ENCODE peak calls at places on chromosomes 3 and 15, in seven cellular contexts. K is body of pancreas, O is BJ, Q is foreskin fibroblast, D is dorsolateral prefrontal cortex, C is OCI-LY7, Y is GM23248. E is an unnamed sample.

GRCh38 chr3:52068055-52068704 is 11.8 kb upstream of the DUSP7 start:
- DNase-seq in K (no peak), O (peak), Q (peak), D (no peak), C (no peak), Y (no peak), E (no peak)

GRCh38 chr15:88939486-88939806 is 26.3 kb upstream of the MFGE8 start:
- DNase-seq in K (no peak), O (no peak), Q (no peak), D (no peak), C (no peak), Y (no peak), E (no peak)

GRCh38 chr3:156630081-156630772 is 44.2 kb upstream of the TIPARP start:
- DNase-seq in K (no peak), O (no peak), Q (peak), D (no peak), C (no peak), Y (peak), E (no peak)

GRCh38 chr3:120622870-120623718 is 27.0 kb downstream of the NDUFB4 start:
- DNase-seq in K (no peak), O (peak), Q (peak), D (no peak), C (peak), Y (peak), E (peak)

GRCh38 chr3:197877902-197878301 is 72.1 kb upstream of the RPL35A start:
- DNase-seq in K (no peak), O (no peak), Q (no peak), D (no peak), C (no peak), Y (no peak), E (no peak)

GRCh38 chr3:51942603-51943450 is 664 bp downstream of the PARP3 start:
- DNase-seq in K (peak), O (no peak), Q (peak), D (no peak), C (peak), Y (peak), E (peak)

GRCh38 chr3:110758208-110758607 is 313.4 kb upstream of the NECTIN3 start:
- DNase-seq in K (no peak), O (no peak), Q (no peak), D (no peak), C (no peak), Y (peak), E (no peak)

GRCh38 chr15:74406992-74407705 is 26.6 kb downstream of the SEMA7A start:
- DNase-seq in K (no peak), O (peak), Q (peak), D (peak), C (no peak), Y (peak), E (peak)

GRCh38 chr15:41476416-41477048 is 17.1 kb upstream of the ITPKA start:
- DNase-seq in K (no peak), O (no peak), Q (peak), D (no peak), C (no peak), Y (no peak), E (peak)

GRCh38 chr3:52290596-52291507 is 3.2 kb downstream of the GLYCTK start:
- DNase-seq in K (no peak), O (no peak), Q (no peak), D (no peak), C (no peak), Y (no peak), E (no peak)

GRCh38 chr3:71243230-71243629 is 340.3 kb downstream of the FOXP1 start:
- DNase-seq in K (no peak), O (no peak), Q (no peak), D (no peak), C (no peak), Y (no peak), E (no peak)

GRCh38 chr3:71244153-71245051 is 339.1 kb downstream of the FOXP1 start:
- DNase-seq in K (no peak), O (no peak), Q (no peak), D (no peak), C (no peak), Y (peak), E (peak)

GRCh38 chr3:71247221-71247947 is 336.1 kb downstream of the FOXP1 start:
- DNase-seq in K (peak), O (no peak), Q (peak), D (no peak), C (peak), Y (peak), E (no peak)

GRCh38 chr3:71245971-71246860 is 337.3 kb downstream of the FOXP1 start:
- DNase-seq in K (no peak), O (no peak), Q (no peak), D (no peak), C (no peak), Y (no peak), E (no peak)

DNA sequence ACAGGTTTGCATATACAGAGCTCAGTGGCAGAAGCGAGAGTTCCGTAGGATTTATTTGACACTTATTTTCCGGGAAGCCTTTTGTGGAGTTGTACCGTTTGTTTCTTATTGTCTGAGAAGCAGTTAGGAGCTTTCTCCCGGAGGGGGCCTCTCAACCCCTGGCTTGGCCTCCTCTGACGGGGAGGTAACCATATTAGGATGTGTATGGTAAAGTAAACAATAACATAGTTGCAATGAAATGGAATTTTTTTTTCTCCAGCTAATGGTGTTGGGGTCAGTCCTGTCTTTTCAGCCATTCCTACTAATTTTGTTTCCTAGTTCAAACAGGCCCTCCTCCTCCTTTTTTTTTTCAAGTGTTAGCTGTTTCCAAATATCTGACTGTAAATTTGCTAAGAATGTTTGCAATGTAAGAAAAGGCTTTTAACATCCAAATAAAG is 338.5 kb downstream of the FOXP1 start:
- DNase-seq in K (no peak), O (peak), Q (peak), D (no peak), C (no peak), Y (peak), E (peak)
- H3K4me3 ChIP-seq in K (no peak), O (no peak), Q (peak), D (peak), C (no peak), Y (no peak), E (peak)

DNA sequence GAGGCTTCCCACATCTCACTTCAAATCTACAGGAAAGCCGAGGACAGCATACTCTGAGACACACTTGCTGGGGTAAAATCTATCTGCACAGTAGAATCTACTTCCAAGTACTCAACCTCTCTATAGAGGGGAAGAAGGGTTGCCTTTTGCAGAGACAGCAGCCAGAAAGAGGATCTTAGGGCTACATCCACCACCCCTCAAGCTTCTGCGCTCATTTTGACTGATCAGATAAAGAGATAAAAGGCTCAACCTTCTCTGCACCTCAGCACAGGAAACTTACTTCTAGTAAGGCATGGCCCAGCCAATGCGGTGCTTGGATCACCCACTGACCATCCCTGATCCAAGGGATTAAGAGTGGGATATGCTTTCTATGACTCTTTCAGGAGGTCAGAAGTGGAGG is 6.9 kb upstream of the SLC9A9 start:
- DNase-seq in K (no peak), O (no peak), Q (no peak), D (no peak), C (no peak), Y (no peak), E (no peak)
- H3K4me3 ChIP-seq in K (no peak), O (no peak), Q (no peak), D (no peak), C (no peak), Y (no peak), E (no peak)

GRCh38 chr3:66502267-66502874 is 1.5 kb upstream of the LRIG1 start:
- DNase-seq in K (no peak), O (no peak), Q (no peak), D (no peak), C (no peak), Y (no peak), E (no peak)

GRCh38 chr3:66502981-66503380 is 2.2 kb upstream of the LRIG1 start:
- DNase-seq in K (no peak), O (no peak), Q (no peak), D (no peak), C (no peak), Y (no peak), E (no peak)

GRCh38 chr3:66499881-66500574 is 794 bp downstream of the LRIG1 start:
- DNase-seq in K (peak), O (no peak), Q (peak), D (peak), C (peak), Y (peak), E (peak)

GRCh38 chr3:66500575-66501482 is at the start of gene LRIG1:
- DNase-seq in K (peak), O (peak), Q (peak), D (peak), C (peak), Y (peak), E (peak)

GRCh38 chr3:66501483-66502266 is 853 bp upstream of the LRIG1 start:
- DNase-seq in K (peak), O (no peak), Q (no peak), D (no peak), C (no peak), Y (no peak), E (no peak)
- H3K4me3 ChIP-seq in K (no peak), O (peak), Q (peak), D (peak), C (peak), Y (peak), E (peak)

GRCh38 chr15:68795298-68795848 is 25.3 kb downstream of the ANP32A start:
- DNase-seq in K (peak), O (peak), Q (peak), D (peak), C (peak), Y (peak), E (peak)
- H3K4me3 ChIP-seq in K (no peak), O (no peak), Q (peak), D (peak), C (no peak), Y (peak), E (no peak)

GRCh38 chr3:145550522-145550921 is 610.5 kb downstream of the PLOD2 start:
- DNase-seq in K (no peak), O (no peak), Q (no peak), D (no peak), C (no peak), Y (no peak), E (no peak)
- H3K4me3 ChIP-seq in K (no peak), O (no peak), Q (no peak), D (no peak), C (no peak), Y (no peak), E (no peak)

GRCh38 chr3:66153961-66154923 is 66.6 kb upstream of the SLC25A26 start:
- DNase-seq in K (no peak), O (no peak), Q (peak), D (peak), C (no peak), Y (peak), E (peak)
- H3K4me3 ChIP-seq in K (no peak), O (peak), Q (peak), D (peak), C (no peak), Y (peak), E (peak)

DNA sequence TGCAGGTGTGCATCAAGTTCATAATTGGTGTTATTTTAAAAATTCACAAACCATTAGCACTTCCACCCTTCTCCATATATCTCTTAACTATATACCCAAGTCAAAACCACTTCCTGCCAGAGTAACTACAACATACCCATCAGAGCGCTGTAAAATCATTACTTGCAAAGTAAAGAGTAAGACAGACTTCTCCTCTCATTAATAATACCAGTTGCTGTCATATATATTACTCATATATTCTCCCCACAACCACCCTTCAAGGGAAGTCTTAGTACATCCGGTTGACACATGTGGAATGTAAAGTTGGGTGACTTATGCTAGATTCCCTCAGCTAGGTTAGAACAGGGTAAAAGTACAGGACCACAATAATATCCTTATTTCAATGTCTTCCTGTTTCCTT is 5.6 kb downstream of the TERC start:
- DNase-seq in K (no peak), O (no peak), Q (peak), D (no peak), C (peak), Y (peak), E (peak)
- H3K4me3 ChIP-seq in K (no peak), O (no peak), Q (no peak), D (no peak), C (no peak), Y (no peak), E (no peak)

DNA sequence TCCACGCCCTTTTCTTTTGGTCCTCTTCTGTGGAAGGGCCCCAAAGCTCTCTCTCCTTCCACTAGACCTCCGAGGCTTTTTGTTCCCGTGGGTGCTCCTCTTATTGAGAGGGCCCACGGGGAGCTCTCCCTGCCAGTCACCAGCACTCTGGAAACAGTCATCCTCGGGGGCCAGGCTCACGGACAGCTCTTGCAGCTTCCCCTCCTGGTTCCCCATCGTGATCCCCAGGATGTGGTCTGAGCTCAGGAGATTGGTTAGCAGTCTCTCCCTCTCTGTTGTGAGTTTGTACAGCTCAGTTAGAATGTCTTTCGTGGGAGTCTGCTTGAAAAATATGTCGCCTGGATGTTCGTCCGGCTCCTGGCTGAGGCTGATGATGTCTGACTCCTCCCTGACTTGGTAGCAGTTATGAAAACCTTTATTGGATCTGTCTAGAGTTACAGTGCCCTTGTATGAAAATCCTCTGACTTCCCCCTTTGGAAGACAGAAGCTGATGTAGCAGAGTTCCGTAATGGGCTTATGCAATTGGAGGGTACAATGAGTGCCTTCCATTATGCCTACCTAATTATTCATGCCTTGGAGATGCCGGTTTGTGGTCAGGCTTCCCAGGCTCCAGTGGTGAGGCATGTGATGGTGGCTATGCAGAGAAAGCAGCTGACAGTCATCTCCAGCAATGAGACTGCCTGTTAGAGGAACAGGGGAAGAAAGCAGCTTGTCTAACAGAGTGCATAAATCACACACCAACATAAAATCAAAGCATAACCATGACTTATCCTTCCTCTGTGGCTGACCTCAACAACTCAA is 39.9 kb downstream of the FMN1 start:
- DNase-seq in K (no peak), O (peak), Q (peak), D (no peak), C (no peak), Y (peak), E (peak)
- H3K4me3 ChIP-seq in K (no peak), O (no peak), Q (no peak), D (no peak), C (no peak), Y (no peak), E (no peak)

GRCh38 chr3:127455541-127456450 is 134.7 kb downstream of the TPRA1 start:
- DNase-seq in K (peak), O (no peak), Q (peak), D (peak), C (peak), Y (peak), E (peak)
- H3K4me3 ChIP-seq in K (no peak), O (peak), Q (peak), D (peak), C (no peak), Y (peak), E (peak)

E was measured in cardiac fibroblast.